ENCODE peak calls at places on chromosomes 11 and 22, in ten cellular contexts. One of them, this sample, is unnamed.

GRCh38 chr11:119751281-119752060 is 22.5 kb upstream of the NECTIN1 start:
- DNase-seq in BE2C: no peak
- DNase-seq in ovary: no peak
- DNase-seq in B cell: peak
- DNase-seq in left ventricle myocardium inferior: no peak
- DNase-seq in AG09309: no peak
- DNase-seq in cardiac fibroblast: no peak
- DNase-seq in foreskin fibroblast: no peak
- DNase-seq in neural crest cell: no peak
- DNase-seq in GM10248: peak
- DNase-seq in this sample: no peak

GRCh38 chr11:108224366-108224765 is 1.5 kb downstream of the ATM start:
- DNase-seq in neural crest cell: no peak
- DNase-seq in foreskin fibroblast: no peak
- DNase-seq in ovary: no peak
- DNase-seq in AG09309: no peak
- DNase-seq in cardiac fibroblast: no peak
- DNase-seq in B cell: no peak
- DNase-seq in left ventricle myocardium inferior: no peak
- DNase-seq in BE2C: no peak
- DNase-seq in GM10248: no peak
- DNase-seq in this sample: no peak

GRCh38 chr11:132395434-132395833 is 1025.0 kb downstream of the NTM start:
- DNase-seq in BE2C: no peak
- DNase-seq in foreskin fibroblast: no peak
- DNase-seq in left ventricle myocardium inferior: no peak
- DNase-seq in ovary: no peak
- DNase-seq in neural crest cell: no peak
- DNase-seq in B cell: no peak
- DNase-seq in GM10248: no peak
- DNase-seq in AG09309: no peak
- DNase-seq in cardiac fibroblast: no peak
- DNase-seq in this sample: no peak

GRCh38 chr11:12167098-12167999 is 57.0 kb downstream of the MICAL2 start:
- DNase-seq in cardiac fibroblast: peak
- DNase-seq in BE2C: no peak
- DNase-seq in foreskin fibroblast: peak
- DNase-seq in AG09309: no peak
- DNase-seq in ovary: no peak
- DNase-seq in GM10248: no peak
- DNase-seq in neural crest cell: no peak
- DNase-seq in B cell: no peak
- DNase-seq in left ventricle myocardium inferior: no peak
- DNase-seq in this sample: no peak

GRCh38 chr11:131146817-131147490 is 223.5 kb upstream of the NTM start:
- DNase-seq in BE2C: no peak
- DNase-seq in left ventricle myocardium inferior: no peak
- DNase-seq in cardiac fibroblast: no peak
- DNase-seq in neural crest cell: no peak
- DNase-seq in GM10248: no peak
- DNase-seq in B cell: no peak
- DNase-seq in foreskin fibroblast: no peak
- DNase-seq in AG09309: no peak
- DNase-seq in ovary: no peak
- DNase-seq in this sample: no peak

GRCh38 chr11:77547863-77548551 is 41.7 kb upstream of the AQP11 start:
- DNase-seq in neural crest cell: peak
- DNase-seq in GM10248: peak
- DNase-seq in left ventricle myocardium inferior: no peak
- DNase-seq in foreskin fibroblast: peak
- DNase-seq in BE2C: peak
- DNase-seq in AG09309: peak
- DNase-seq in ovary: no peak
- DNase-seq in B cell: peak
- DNase-seq in cardiac fibroblast: peak
- DNase-seq in this sample: no peak

GRCh38 chr11:76385903-76386302 is 4.8 kb downstream of the GVQW3 start:
- DNase-seq in left ventricle myocardium inferior: no peak
- DNase-seq in B cell: no peak
- DNase-seq in ovary: no peak
- DNase-seq in cardiac fibroblast: no peak
- DNase-seq in AG09309: no peak
- DNase-seq in neural crest cell: no peak
- DNase-seq in BE2C: no peak
- DNase-seq in GM10248: no peak
- DNase-seq in foreskin fibroblast: no peak
- DNase-seq in this sample: no peak

GRCh38 chr22:26848244-26848920 is 191.0 kb downstream of the MIAT start:
- DNase-seq in neural crest cell: no peak
- DNase-seq in GM10248: no peak
- DNase-seq in cardiac fibroblast: peak
- DNase-seq in AG09309: no peak
- DNase-seq in ovary: no peak
- DNase-seq in foreskin fibroblast: no peak
- DNase-seq in left ventricle myocardium inferior: no peak
- DNase-seq in BE2C: no peak
- DNase-seq in B cell: no peak
- DNase-seq in this sample: no peak

GRCh38 chr11:10934293-10934850 is 76.5 kb upstream of the ZBED5 start:
- DNase-seq in neural crest cell: no peak
- DNase-seq in left ventricle myocardium inferior: no peak
- DNase-seq in B cell: no peak
- DNase-seq in foreskin fibroblast: no peak
- DNase-seq in GM10248: no peak
- DNase-seq in AG09309: no peak
- DNase-seq in BE2C: no peak
- DNase-seq in ovary: no peak
- DNase-seq in cardiac fibroblast: no peak
- DNase-seq in this sample: no peak

GRCh38 chr22:32775957-32776356 is 25.5 kb upstream of the TIMP3 start:
- DNase-seq in GM10248: no peak
- DNase-seq in BE2C: peak
- DNase-seq in left ventricle myocardium inferior: no peak
- DNase-seq in B cell: no peak
- DNase-seq in ovary: no peak
- DNase-seq in foreskin fibroblast: no peak
- DNase-seq in neural crest cell: no peak
- DNase-seq in cardiac fibroblast: no peak
- DNase-seq in AG09309: no peak
- DNase-seq in this sample: no peak

GRCh38 chr11:106786251-106786650 is 232.0 kb downstream of the GUCY1A2 start:
- DNase-seq in neural crest cell: no peak
- DNase-seq in foreskin fibroblast: no peak
- DNase-seq in AG09309: no peak
- DNase-seq in B cell: no peak
- DNase-seq in GM10248: no peak
- DNase-seq in left ventricle myocardium inferior: no peak
- DNase-seq in cardiac fibroblast: peak
- DNase-seq in BE2C: no peak
- DNase-seq in ovary: no peak
- DNase-seq in this sample: no peak

GRCh38 chr11:120511804-120512726 is 517 bp downstream of the GRIK4 start:
- DNase-seq in left ventricle myocardium inferior: no peak
- DNase-seq in ovary: peak
- DNase-seq in neural crest cell: no peak
- DNase-seq in BE2C: no peak
- DNase-seq in cardiac fibroblast: no peak
- DNase-seq in foreskin fibroblast: no peak
- DNase-seq in GM10248: no peak
- DNase-seq in AG09309: no peak
- DNase-seq in B cell: no peak
- DNase-seq in this sample: no peak

GRCh38 chr11:128936546-128937275 is 6.0 kb downstream of the TP53AIP1 start:
- DNase-seq in foreskin fibroblast: no peak
- DNase-seq in cardiac fibroblast: no peak
- DNase-seq in BE2C: peak
- DNase-seq in AG09309: no peak
- DNase-seq in left ventricle myocardium inferior: no peak
- DNase-seq in neural crest cell: no peak
- DNase-seq in B cell: no peak
- DNase-seq in GM10248: no peak
- DNase-seq in ovary: no peak
- DNase-seq in this sample: no peak

GRCh38 chr11:32580967-32581366 is 2.7 kb upstream of the EIF3M start:
- DNase-seq in GM10248: no peak
- DNase-seq in BE2C: no peak
- DNase-seq in cardiac fibroblast: peak
- DNase-seq in AG09309: no peak
- DNase-seq in left ventricle myocardium inferior: no peak
- DNase-seq in B cell: no peak
- DNase-seq in foreskin fibroblast: peak
- DNase-seq in ovary: no peak
- DNase-seq in neural crest cell: no peak
- DNase-seq in this sample: no peak

GRCh38 chr11:124894606-124895430 is 2.8 kb downstream of the ROBO4 start:
- DNase-seq in neural crest cell: no peak
- DNase-seq in GM10248: no peak
- DNase-seq in AG09309: no peak
- DNase-seq in left ventricle myocardium inferior: no peak
- DNase-seq in cardiac fibroblast: no peak
- DNase-seq in foreskin fibroblast: no peak
- DNase-seq in BE2C: no peak
- DNase-seq in ovary: no peak
- DNase-seq in B cell: no peak
- DNase-seq in this sample: no peak

GRCh38 chr11:68040957-68041591 is 2.2 kb downstream of the TCIRG1 start:
- DNase-seq in ovary: no peak
- DNase-seq in neural crest cell: no peak
- DNase-seq in left ventricle myocardium inferior: no peak
- DNase-seq in cardiac fibroblast: no peak
- DNase-seq in B cell: no peak
- DNase-seq in AG09309: no peak
- DNase-seq in BE2C: peak
- DNase-seq in GM10248: no peak
- DNase-seq in foreskin fibroblast: no peak
- DNase-seq in this sample: no peak

GRCh38 chr11:114348200-114349191 is 51.8 kb downstream of the C11orf71 start:
- DNase-seq in ovary: no peak
- DNase-seq in left ventricle myocardium inferior: no peak
- DNase-seq in AG09309: peak
- DNase-seq in foreskin fibroblast: peak
- DNase-seq in neural crest cell: peak
- DNase-seq in GM10248: no peak
- DNase-seq in B cell: no peak
- DNase-seq in BE2C: peak
- DNase-seq in cardiac fibroblast: peak
- DNase-seq in this sample: no peak

DNA sequence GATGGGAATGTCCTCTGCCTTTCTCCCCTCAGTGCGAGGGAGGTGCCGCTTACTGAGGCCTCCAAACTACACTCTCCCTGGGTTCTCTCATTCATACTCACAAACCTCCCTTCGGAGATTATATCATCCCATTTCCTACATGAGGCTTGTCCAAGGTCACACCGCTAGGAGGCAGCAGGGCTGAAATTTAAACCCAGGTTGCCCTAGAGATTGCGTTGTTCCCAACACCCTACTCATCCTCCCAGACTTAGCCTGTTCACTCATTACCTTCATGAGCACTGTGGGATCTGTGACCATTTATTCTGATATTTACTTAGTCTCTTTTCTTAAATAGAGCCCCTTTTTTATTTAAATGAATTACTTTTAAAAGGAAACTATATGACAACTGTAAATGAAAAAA is 31.1 kb downstream of the SDHAF2 start:
- DNase-seq in cardiac fibroblast: no peak
- DNase-seq in foreskin fibroblast: no peak
- DNase-seq in ovary: no peak
- DNase-seq in B cell: no peak
- DNase-seq in left ventricle myocardium inferior: no peak
- DNase-seq in GM10248: no peak
- DNase-seq in BE2C: no peak
- DNase-seq in AG09309: no peak
- DNase-seq in neural crest cell: no peak
- DNase-seq in this sample: no peak
- TF ChIP-seq CTCF in cardiac fibroblast: peak
- TF ChIP-seq CTCF in foreskin fibroblast: no peak
- TF ChIP-seq CTCF in ovary: no peak
- TF ChIP-seq CTCF in B cell: no peak
- TF ChIP-seq CTCF in left ventricle myocardium inferior: no peak
- TF ChIP-seq CTCF in GM10248: no peak
- TF ChIP-seq CTCF in BE2C: peak
- TF ChIP-seq CTCF in AG09309: no peak
- TF ChIP-seq CTCF in neural crest cell: no peak
- TF ChIP-seq CTCF in this sample: no peak

GRCh38 chr11:64131657-64132387 is 34.1 kb downstream of the MACROD1 start:
- DNase-seq in ovary: no peak
- DNase-seq in GM10248: no peak
- DNase-seq in AG09309: no peak
- DNase-seq in cardiac fibroblast: no peak
- DNase-seq in neural crest cell: no peak
- DNase-seq in foreskin fibroblast: no peak
- DNase-seq in left ventricle myocardium inferior: no peak
- DNase-seq in BE2C: no peak
- DNase-seq in B cell: no peak
- DNase-seq in this sample: no peak
- TF ChIP-seq CTCF in ovary: no peak
- TF ChIP-seq CTCF in GM10248: no peak
- TF ChIP-seq CTCF in AG09309: no peak
- TF ChIP-seq CTCF in cardiac fibroblast: no peak
- TF ChIP-seq CTCF in neural crest cell: no peak
- TF ChIP-seq CTCF in foreskin fibroblast: no peak
- TF ChIP-seq CTCF in left ventricle myocardium inferior: no peak
- TF ChIP-seq CTCF in BE2C: no peak
- TF ChIP-seq CTCF in B cell: no peak
- TF ChIP-seq CTCF in this sample: no peak

GRCh38 chr22:38239101-38239761 is 33.6 kb downstream of the TMEM184B start:
- DNase-seq in ovary: no peak
- DNase-seq in foreskin fibroblast: peak
- DNase-seq in BE2C: no peak
- DNase-seq in neural crest cell: no peak
- DNase-seq in cardiac fibroblast: peak
- DNase-seq in GM10248: no peak
- DNase-seq in left ventricle myocardium inferior: no peak
- DNase-seq in B cell: no peak
- DNase-seq in AG09309: peak
- DNase-seq in this sample: no peak
- TF ChIP-seq CTCF in ovary: no peak
- TF ChIP-seq CTCF in foreskin fibroblast: peak
- TF ChIP-seq CTCF in BE2C: peak
- TF ChIP-seq CTCF in neural crest cell: no peak
- TF ChIP-seq CTCF in cardiac fibroblast: peak
- TF ChIP-seq CTCF in GM10248: no peak
- TF ChIP-seq CTCF in left ventricle myocardium inferior: peak
- TF ChIP-seq CTCF in B cell: no peak
- TF ChIP-seq CTCF in AG09309: peak
- TF ChIP-seq CTCF in this sample: no peak

DNA sequence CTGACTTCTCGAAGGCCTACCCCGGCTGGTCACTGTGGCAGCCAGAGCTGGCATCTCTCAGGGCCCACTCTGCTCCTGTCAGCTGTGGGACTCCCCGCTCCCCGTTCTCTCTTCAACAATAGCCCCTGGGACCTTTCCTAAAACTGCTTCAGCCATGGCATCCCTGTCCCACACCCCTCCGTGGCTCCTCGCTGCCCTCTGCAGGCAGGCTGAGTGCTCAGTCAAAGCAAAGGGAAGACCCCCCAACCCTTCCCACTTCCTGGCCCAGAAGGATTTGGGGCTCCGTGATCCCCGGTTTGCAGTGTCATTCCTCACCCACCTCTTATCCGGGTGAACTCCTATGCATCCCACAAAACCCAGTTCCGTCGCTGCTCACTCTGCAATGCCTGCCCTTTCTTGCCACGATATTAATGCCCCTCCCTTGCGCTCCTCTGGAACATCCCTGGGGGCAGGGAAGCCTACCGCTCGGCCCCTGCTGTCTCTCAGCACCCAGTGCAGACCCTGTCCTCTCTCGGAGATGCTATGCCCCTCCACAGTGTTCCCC is 1.6 kb upstream of the TH start:
- DNase-seq in left ventricle myocardium inferior: no peak
- DNase-seq in BE2C: no peak
- DNase-seq in ovary: no peak
- DNase-seq in AG09309: no peak
- DNase-seq in foreskin fibroblast: no peak
- DNase-seq in GM10248: no peak
- DNase-seq in B cell: no peak
- DNase-seq in cardiac fibroblast: no peak
- DNase-seq in neural crest cell: peak
- DNase-seq in this sample: no peak
- TF ChIP-seq CTCF in left ventricle myocardium inferior: no peak
- TF ChIP-seq CTCF in BE2C: peak
- TF ChIP-seq CTCF in ovary: no peak
- TF ChIP-seq CTCF in AG09309: peak
- TF ChIP-seq CTCF in foreskin fibroblast: peak
- TF ChIP-seq CTCF in GM10248: peak
- TF ChIP-seq CTCF in B cell: no peak
- TF ChIP-seq CTCF in cardiac fibroblast: peak
- TF ChIP-seq CTCF in neural crest cell: peak
- TF ChIP-seq CTCF in this sample: no peak